ENCODE peak calls at places on chromosomes 7 and 10, in nine cellular contexts. T is K562, E is BE2C, U is BJ, B is HL-60, H is astrocyte of the spinal cord, A is retinal pigment epithelial cell, I is OCI-LY7, L is fibroblast of pulmonary artery. M is an unnamed sample.

GRCh38 chr10:46526682-46527038 is 29.8 kb downstream of the GPRIN2 start:
- DNase-seq in T (no peak), E (no peak), U (no peak), B (no peak), H (no peak), A (no peak), I (no peak), L (peak; percentile 16), M (peak; percentile 18)

GRCh38 chr7:40866601-40867000 is 731.8 kb downstream of the SUGCT start:
- DNase-seq in T (no peak), E (no peak), U (no peak), B (no peak), H (peak; percentile 45), A (no peak), I (no peak), L (peak; percentile 39), M (no peak)

GRCh38 chr10:98097611-98098010 is 36.8 kb upstream of the R3HCC1L start:
- DNase-seq in T (no peak), E (no peak), U (no peak), B (no peak), H (no peak), A (no peak), I (no peak), L (no peak), M (peak; percentile 33)

GRCh38 chr7:71851776-71852548 is 560.2 kb downstream of the CALN1 start:
- DNase-seq in T (no peak), E (no peak), U (no peak), B (no peak), H (no peak), A (no peak), I (no peak), L (no peak), M (no peak)

GRCh38 chr10:31697271-31698168 is 231.1 kb downstream of the ARHGAP12 start:
- DNase-seq in T (no peak), E (no peak), U (peak; percentile 71), B (no peak), H (peak; percentile 85), A (peak; percentile 5), I (no peak), L (peak; percentile 89), M (no peak)

GRCh38 chr7:10662982-10663884 is 310.4 kb upstream of the PHF14 start:
- DNase-seq in T (no peak), E (no peak), U (no peak), B (no peak), H (no peak), A (no peak), I (no peak), L (no peak), M (no peak)

GRCh38 chr10:51718804-51719291 is 19.5 kb upstream of the CSTF2T start:
- DNase-seq in T (no peak), E (no peak), U (peak; percentile 38), B (no peak), H (no peak), A (no peak), I (no peak), L (peak; percentile 78), M (no peak)

GRCh38 chr10:88004451-88004850 is 141.0 kb downstream of the PTEN start:
- DNase-seq in T (no peak), E (no peak), U (peak; percentile 18), B (no peak), H (peak; percentile 36), A (no peak), I (no peak), L (peak; percentile 55), M (no peak)

GRCh38 chr7:23462846-23463245 is 7.4 kb downstream of the IGF2BP3 start:
- DNase-seq in T (no peak), E (no peak), U (no peak), B (peak; percentile 30), H (peak; percentile 62), A (no peak), I (peak; percentile 33), L (peak; percentile 72), M (no peak)

GRCh38 chr7:66629222-66629658 is 559 bp downstream of the KCTD7 start:
- DNase-seq in T (peak; percentile 69), E (no peak), U (no peak), B (no peak), H (no peak), A (no peak), I (peak; percentile 53), L (no peak), M (peak; percentile 40)

GRCh38 chr10:127945335-127945734 is 38.4 kb downstream of the PTPRE start:
- DNase-seq in T (no peak), E (no peak), U (no peak), B (peak; percentile 82), H (peak; percentile 45), A (no peak), I (peak; percentile 48), L (peak; percentile 67), M (no peak)

GRCh38 chr10:89330537-89330936 is 2.7 kb downstream of the IFIT3 start:
- DNase-seq in T (no peak), E (no peak), U (no peak), B (no peak), H (no peak), A (no peak), I (no peak), L (no peak), M (no peak)

GRCh38 chr10:78576276-78576675 is 492.5 kb upstream of the ZMIZ1 start:
- DNase-seq in T (no peak), E (no peak), U (no peak), B (peak; percentile 58), H (no peak), A (no peak), I (no peak), L (no peak), M (no peak)

GRCh38 chr7:95101422-95101821 is 194.0 kb downstream of the PPP1R9A start:
- DNase-seq in T (no peak), E (no peak), U (no peak), B (no peak), H (no peak), A (no peak), I (no peak), L (no peak), M (no peak)

DNA sequence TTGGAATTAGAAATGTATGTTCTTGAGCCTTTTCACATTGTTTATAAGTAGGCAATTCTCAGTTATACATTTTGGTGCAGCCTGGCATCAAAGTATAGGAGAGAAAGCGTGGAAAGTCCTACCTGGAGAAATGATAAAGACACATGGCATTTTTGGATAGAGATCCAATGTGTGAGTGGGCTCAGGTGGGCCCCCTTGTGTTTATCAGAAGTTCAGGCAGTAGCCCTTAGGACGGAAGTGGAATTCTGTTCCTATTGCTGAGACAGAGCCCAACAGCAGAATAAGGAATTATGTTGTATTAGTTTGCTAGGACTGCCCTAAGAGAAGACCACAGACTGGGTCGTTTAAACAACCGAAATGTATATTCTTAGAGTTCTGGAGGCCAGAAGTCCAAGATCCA is 85.2 kb upstream of the AMPH start:
- DNase-seq in T (peak; percentile 29), E (no peak), U (no peak), B (no peak), H (no peak), A (no peak), I (no peak), L (no peak), M (no peak)
- TF ChIP-seq CTCF in T (peak; percentile 37), E (peak; percentile 30), U (no peak), B (no peak), H (no peak), A (peak; percentile 25), I (peak; percentile 54), L (peak; percentile 2), M (no peak)

DNA sequence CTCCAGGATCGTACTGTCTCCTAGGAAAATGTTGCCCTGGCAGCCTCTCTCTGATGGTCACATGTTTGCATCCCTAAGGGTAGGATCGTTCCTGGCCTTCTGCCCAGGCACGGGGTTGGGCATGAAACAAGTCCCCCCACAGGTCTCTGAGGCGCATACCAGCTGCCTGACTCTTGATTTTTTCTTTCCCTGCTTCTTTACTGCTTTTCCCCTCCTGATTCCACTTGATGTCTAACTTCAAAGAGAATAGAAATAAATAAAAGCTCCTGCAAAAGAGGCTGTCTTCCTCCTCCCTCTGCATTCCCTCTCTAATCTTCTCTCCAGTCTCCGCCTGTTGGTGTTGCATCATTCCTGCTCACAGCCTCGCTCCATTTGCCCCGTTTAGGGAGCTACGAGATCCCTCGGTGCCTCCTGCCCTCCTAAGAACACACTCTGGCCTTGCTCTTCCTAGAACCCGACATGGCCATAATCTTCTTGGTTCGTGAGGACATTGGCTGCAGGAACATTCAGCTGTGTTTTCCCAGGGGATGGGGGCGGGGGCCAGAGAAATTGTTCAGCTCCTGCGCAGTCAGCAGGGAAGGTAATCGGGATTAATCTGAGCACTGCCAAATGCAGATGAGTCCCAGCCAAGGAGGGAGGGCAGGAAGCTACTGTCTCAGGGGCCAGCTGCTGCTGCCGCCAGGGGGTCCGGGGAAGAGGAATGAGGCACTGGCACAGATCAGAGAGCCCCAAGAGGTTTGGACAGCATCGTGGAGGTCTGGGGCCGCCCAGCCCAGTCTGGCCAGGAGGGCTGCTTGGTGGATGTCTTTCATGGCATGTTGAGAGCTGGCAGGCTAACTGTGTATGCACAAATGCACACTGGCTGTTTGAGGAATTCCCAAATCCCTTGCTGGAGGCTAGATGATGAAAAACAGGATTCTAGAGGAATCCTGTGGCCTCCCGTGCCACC is 26.1 kb downstream of the LEP start:
- DNase-seq in T (no peak), E (peak; percentile 93), U (peak; percentile 17), B (no peak), H (peak; percentile 48), A (peak; percentile 70), I (no peak), L (peak; percentile 66), M (peak; percentile 50)
- TF ChIP-seq CTCF in T (peak; percentile 1), E (peak; percentile 63), U (peak; percentile 34), B (no peak), H (no peak), A (peak; percentile 23), I (no peak), L (no peak), M (no peak)

GRCh38 chr7:133275008-133275407 is 22.1 kb downstream of the EXOC4 start:
- DNase-seq in T (no peak), E (no peak), U (no peak), B (no peak), H (no peak), A (no peak), I (no peak), L (no peak), M (no peak)
- TF ChIP-seq CTCF in T (peak; percentile 57), E (peak; percentile 45), U (no peak), B (no peak), H (no peak), A (peak; percentile 29), I (peak; percentile 45), L (no peak), M (no peak)

DNA sequence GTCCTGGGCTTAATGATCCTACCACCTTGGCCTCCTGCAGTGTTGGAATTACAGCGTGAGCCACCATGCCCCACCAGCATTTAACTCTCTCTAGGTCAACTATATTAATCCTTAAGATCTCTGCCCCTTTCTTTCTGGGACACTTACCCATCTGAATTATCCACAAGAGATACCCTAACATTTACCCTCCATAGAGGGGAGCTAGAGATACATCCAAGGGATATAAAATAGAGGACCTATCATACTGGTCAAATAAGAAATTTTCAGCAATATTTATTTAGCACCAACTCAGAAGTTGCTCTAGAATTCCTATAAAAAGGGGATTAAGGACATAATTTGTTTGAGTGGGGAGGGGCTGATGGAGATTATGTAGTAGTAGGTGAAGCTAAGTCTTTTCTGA is 96.5 kb downstream of the OTUD1 start:
- DNase-seq in T (no peak), E (no peak), U (no peak), B (no peak), H (no peak), A (no peak), I (no peak), L (no peak), M (no peak)
- TF ChIP-seq CTCF in T (peak; percentile 4), E (no peak), U (no peak), B (no peak), H (no peak), A (peak; percentile 30), I (peak; percentile 54), L (no peak), M (no peak)